ENCODE peak calls at places on chromosomes 16 and 17, in eight cellular contexts. N is left colon; K is activated naive CD8-positive, alpha-beta T cell treated with anti-CD3 and anti-CD28 coated beads, Interleukin-2, amount 50 U/mL, for 24 hours; O is CD8-positive, alpha-beta T cell; Q is stimulated activated CD4-positive, alpha-beta T cell treated with anti-CD3 and anti-CD28 coated beads, Interleukin-4, amount 100 ng/mL, for 24 hours; R is right lobe of liver; C is T-helper 2 cell; B is RCC 7860. X is an unnamed sample.
A peak's percentile ranks its signal among the peaks of the same experiment; 100 is the strongest.

GRCh38 chr16:23990507-23990906 is 154.7 kb downstream of the PRKCB start:
- DNase-seq in B (no peak), R (no peak), C (no peak), O (no peak), N (no peak), Q (no peak), K (no peak), X (no peak)

GRCh38 chr17:1963250-1963649 is 61.9 kb downstream of the RTN4RL1 start:
- DNase-seq in K (no peak), C (no peak), Q (no peak), N (no peak), O (no peak), R (no peak), B (no peak), X (no peak)

GRCh38 chr17:2935622-2936021 is 127.8 kb downstream of the OR1D5 start:
- DNase-seq in N (no peak), O (no peak), B (no peak), R (no peak), Q (no peak), K (no peak), C (no peak), X (no peak)

GRCh38 chr17:75604034-75604695 is 16.6 kb downstream of the MYO15B start:
- DNase-seq in R (no peak), Q (no peak), K (no peak), O (no peak), N (peak; percentile 44), B (no peak), C (no peak), X (no peak)

GRCh38 chr17:78123258-78123929 is 5.2 kb downstream of the TMC6 start:
- DNase-seq in B (no peak), N (no peak), K (no peak), C (no peak), O (no peak), R (no peak), Q (no peak), X (no peak)

GRCh38 chr16:68065716-68066305 is 19.4 kb upstream of the NFATC3 start:
- DNase-seq in K (no peak), N (no peak), B (no peak), O (no peak), Q (no peak), C (no peak), R (no peak), X (no peak)

GRCh38 chr16:25922438-25922837 is 230.7 kb downstream of the HS3ST4 start:
- DNase-seq in Q (no peak), K (no peak), O (no peak), C (no peak), R (no peak), N (no peak), B (no peak), X (no peak)

GRCh38 chr17:59757043-59757824 is 49.8 kb downstream of the VMP1 start:
- DNase-seq in K (no peak), Q (no peak), C (no peak), N (no peak), R (no peak), O (no peak), B (no peak), X (no peak)

GRCh38 chr17:31388770-31389672 is 2.5 kb upstream of the RAB11FIP4 start:
- DNase-seq in R (no peak), O (peak; percentile 49), B (no peak), Q (peak; percentile 30), N (peak; percentile 16), K (peak; percentile 56), C (peak; percentile 25), X (no peak)

GRCh38 chr17:79630120-79630519 is 19.3 kb upstream of the RBFOX3 start:
- DNase-seq in B (no peak), C (no peak), O (no peak), Q (no peak), K (no peak), N (no peak), R (peak; percentile 34), X (no peak)

GRCh38 chr17:1022278-1023024 is 25.5 kb downstream of the TIMM22 start:
- DNase-seq in B (no peak), K (no peak), O (no peak), R (no peak), N (no peak), C (no peak), Q (no peak), X (no peak)

GRCh38 chr16:15553313-15554088 is 89.5 kb downstream of the MARF1 start:
- DNase-seq in R (no peak), K (peak; percentile 29), N (no peak), C (no peak), O (no peak), Q (peak; percentile 21), B (no peak), X (no peak)

GRCh38 chr16:86355951-86356350 is 154.4 kb upstream of the FOXF1 start:
- DNase-seq in N (no peak), K (no peak), O (no peak), B (no peak), R (no peak), C (no peak), Q (no peak), X (no peak)

GRCh38 chr16:87138316-87138715 is 178.9 kb downstream of the C16orf95 start:
- DNase-seq in Q (no peak), C (no peak), K (no peak), R (no peak), O (no peak), B (no peak), N (no peak), X (no peak)

GRCh38 chr16:84514874-84515835 is 10.7 kb upstream of the MEAK7 start:
- DNase-seq in K (peak; percentile 80), B (no peak), O (peak; percentile 81), N (peak; percentile 59), C (peak; percentile 71), Q (peak; percentile 79), R (peak; percentile 65), X (peak; percentile 23)

GRCh38 chr17:78341559-78342437 is 18.1 kb downstream of the SOCS3 start:
- DNase-seq in K (no peak), C (no peak), B (peak; percentile 62), N (peak; percentile 81), R (peak; percentile 85), Q (no peak), O (no peak), X (no peak)

GRCh38 chr17:38910325-38910724 is 15.1 kb upstream of the LASP1NB start:
- DNase-seq in C (no peak), O (no peak), Q (no peak), B (no peak), N (no peak), R (peak; percentile 21), K (no peak), X (no peak)

GRCh38 chr17:49518346-49519078 is 23.4 kb downstream of the NGFR start:
- DNase-seq in N (no peak), O (no peak), C (no peak), R (no peak), K (no peak), B (no peak), Q (no peak), X (no peak)

GRCh38 chr17:34401165-34401564 is 38.1 kb upstream of the CCL1 start:
- DNase-seq in K (no peak), B (no peak), N (no peak), R (no peak), Q (no peak), O (no peak), C (no peak), X (no peak)

GRCh38 chr17:8994319-8994718 is 27.0 kb upstream of the NTN1 start:
- DNase-seq in O (peak; percentile 62), C (peak; percentile 21), R (peak; percentile 79), K (peak; percentile 82), Q (peak; percentile 75), N (peak; percentile 62), B (peak; percentile 8), X (no peak)

GRCh38 chr16:24504467-24505345 is 34.7 kb upstream of the RBBP6 start:
- DNase-seq in Q (peak; percentile 65), C (peak; percentile 22), B (peak; percentile 45), O (peak; percentile 51), R (peak; percentile 52), K (peak; percentile 54), N (peak; percentile 37), X (peak; percentile 38)

GRCh38 chr17:40558651-40559015 is 6.6 kb downstream of the CCR7 start:
- DNase-seq in N (no peak), K (no peak), C (no peak), Q (no peak), B (no peak), R (no peak), O (no peak), X (no peak)

GRCh38 chr16:67528870-67529638 is 425 bp downstream of the RIPOR1 start:
- DNase-seq in O (no peak), Q (peak; percentile 23), K (no peak), N (peak; percentile 56), C (no peak), B (no peak), R (no peak), X (no peak)

GRCh38 chr17:73410586-73411329 is 99.0 kb upstream of the CDC42EP4 start:
- DNase-seq in K (no peak), N (no peak), Q (no peak), B (no peak), C (no peak), O (no peak), R (peak; percentile 44), X (no peak)

GRCh38 chr17:27245230-27245696 is 48.7 kb upstream of the WSB1 start:
- DNase-seq in R (peak; percentile 85), B (peak; percentile 51), Q (peak; percentile 41), N (peak; percentile 78), O (peak; percentile 47), C (no peak), K (peak; percentile 58), X (peak; percentile 47)

GRCh38 chr17:75087558-75088453 is at the start of gene SLC16A5:
- DNase-seq in B (peak; percentile 65), K (peak; percentile 47), N (peak; percentile 92), O (peak; percentile 51), Q (peak; percentile 44), R (peak; percentile 85), C (peak; percentile 26), X (no peak)

GRCh38 chr16:81717662-81718189 is 61.4 kb upstream of the PLCG2 start:
- DNase-seq in B (peak; percentile 45), Q (no peak), O (no peak), N (no peak), C (no peak), R (peak; percentile 20), K (no peak), X (no peak)

GRCh38 chr16:11354407-11354732 is 9.1 kb downstream of the RMI2 start:
- DNase-seq in O (no peak), K (no peak), R (no peak), B (no peak), Q (no peak), N (no peak), C (no peak), X (no peak)

GRCh38 chr17:61996916-61997605 is 68.0 kb downstream of the MED13 start:
- DNase-seq in Q (no peak), N (no peak), B (no peak), K (no peak), R (no peak), C (no peak), O (no peak), X (no peak)

GRCh38 chr17:48052956-48053757 is 5.0 kb downstream of the NFE2L1 start:
- DNase-seq in R (peak; percentile 91), B (peak; percentile 30), N (peak; percentile 36), Q (no peak), K (no peak), C (no peak), O (no peak), X (no peak)

GRCh38 chr17:69637399-69638165 is 223.1 kb downstream of the MAP2K6 start:
- DNase-seq in O (no peak), R (no peak), Q (no peak), K (no peak), N (no peak), B (no peak), C (no peak), X (no peak)

GRCh38 chr16:12764813-12765212 is 38.9 kb downstream of the CPPED1 start:
- DNase-seq in C (no peak), K (no peak), R (no peak), O (no peak), N (no peak), Q (no peak), B (no peak), X (no peak)

GRCh38 chr17:50843150-50843905 is 7.9 kb downstream of the WFIKKN2 start:
- DNase-seq in O (no peak), K (no peak), Q (no peak), N (no peak), B (no peak), R (no peak), C (no peak), X (no peak)

GRCh38 chr17:31494259-31495048 is 103.0 kb downstream of the RAB11FIP4 start:
- DNase-seq in B (no peak), N (peak; percentile 44), O (peak; percentile 70), Q (peak; percentile 77), R (no peak), K (peak; percentile 59), C (no peak), X (peak; percentile 49)